ENCODE peak calls at places on chromosomes 7 and 10, in nine cellular contexts. One of them, this sample, is unnamed.

GRCh38 chr10:57638411-57638810 is 629.3 kb downstream of the IPMK start:
- DNase-seq in adrenal gland: no peak
- DNase-seq in D721Med: no peak
- DNase-seq in GM23338: no peak
- DNase-seq in CD4-positive, alpha-beta T cell: no peak
- DNase-seq in foreskin fibroblast: no peak
- DNase-seq in GM12865: no peak
- DNase-seq in CD8-positive, alpha-beta T cell: no peak
- DNase-seq in fibroblast of lung: no peak
- DNase-seq in this sample: no peak

GRCh38 chr10:43203491-43204393 is 63.1 kb downstream of the RASGEF1A start:
- DNase-seq in GM12865: peak; percentile 18
- DNase-seq in D721Med: peak; percentile 10
- DNase-seq in foreskin fibroblast: no peak
- DNase-seq in GM23338: peak; percentile 77
- DNase-seq in fibroblast of lung: no peak
- DNase-seq in adrenal gland: peak; percentile 21
- DNase-seq in CD4-positive, alpha-beta T cell: peak; percentile 37
- DNase-seq in CD8-positive, alpha-beta T cell: no peak
- DNase-seq in this sample: no peak

GRCh38 chr7:149422914-149423285 is 38.0 kb downstream of the ZNF777 start:
- DNase-seq in fibroblast of lung: no peak
- DNase-seq in CD8-positive, alpha-beta T cell: peak; percentile 8
- DNase-seq in foreskin fibroblast: no peak
- DNase-seq in CD4-positive, alpha-beta T cell: peak; percentile 53
- DNase-seq in adrenal gland: peak; percentile 39
- DNase-seq in GM12865: no peak
- DNase-seq in D721Med: no peak
- DNase-seq in GM23338: peak; percentile 49
- DNase-seq in this sample: no peak

GRCh38 chr7:28700084-28700483 is 258.0 kb downstream of the TRIL start:
- DNase-seq in CD4-positive, alpha-beta T cell: no peak
- DNase-seq in foreskin fibroblast: no peak
- DNase-seq in adrenal gland: no peak
- DNase-seq in CD8-positive, alpha-beta T cell: no peak
- DNase-seq in GM12865: no peak
- DNase-seq in GM23338: no peak
- DNase-seq in fibroblast of lung: no peak
- DNase-seq in D721Med: no peak
- DNase-seq in this sample: no peak

GRCh38 chr7:2038876-2039728 is 193.6 kb downstream of the MAD1L1 start:
- DNase-seq in D721Med: no peak
- DNase-seq in CD8-positive, alpha-beta T cell: no peak
- DNase-seq in GM12865: peak; percentile 36
- DNase-seq in CD4-positive, alpha-beta T cell: peak; percentile 14
- DNase-seq in GM23338: no peak
- DNase-seq in adrenal gland: no peak
- DNase-seq in fibroblast of lung: no peak
- DNase-seq in foreskin fibroblast: no peak
- DNase-seq in this sample: no peak

GRCh38 chr10:84605802-84606201 is 277.4 kb downstream of the CCSER2 start:
- DNase-seq in foreskin fibroblast: no peak
- DNase-seq in D721Med: no peak
- DNase-seq in GM12865: no peak
- DNase-seq in CD8-positive, alpha-beta T cell: no peak
- DNase-seq in CD4-positive, alpha-beta T cell: no peak
- DNase-seq in GM23338: no peak
- DNase-seq in adrenal gland: no peak
- DNase-seq in fibroblast of lung: no peak
- DNase-seq in this sample: no peak

GRCh38 chr7:128022631-128023532 is 8.4 kb downstream of the LRRC4 start:
- DNase-seq in D721Med: no peak
- DNase-seq in GM12865: no peak
- DNase-seq in CD8-positive, alpha-beta T cell: no peak
- DNase-seq in GM23338: no peak
- DNase-seq in foreskin fibroblast: peak; percentile 64
- DNase-seq in adrenal gland: no peak
- DNase-seq in fibroblast of lung: peak; percentile 66
- DNase-seq in CD4-positive, alpha-beta T cell: no peak
- DNase-seq in this sample: peak; percentile 69

GRCh38 chr10:105464961-105465360 is 823.9 kb downstream of the SORCS3 start:
- DNase-seq in D721Med: no peak
- DNase-seq in CD4-positive, alpha-beta T cell: no peak
- DNase-seq in GM23338: no peak
- DNase-seq in GM12865: no peak
- DNase-seq in foreskin fibroblast: no peak
- DNase-seq in CD8-positive, alpha-beta T cell: no peak
- DNase-seq in fibroblast of lung: no peak
- DNase-seq in adrenal gland: no peak
- DNase-seq in this sample: no peak

GRCh38 chr7:6026917-6027316 is 4.3 kb upstream of the ANKRD61 start:
- DNase-seq in D721Med: no peak
- DNase-seq in GM23338: no peak
- DNase-seq in fibroblast of lung: no peak
- DNase-seq in CD8-positive, alpha-beta T cell: no peak
- DNase-seq in GM12865: peak; percentile 26
- DNase-seq in foreskin fibroblast: no peak
- DNase-seq in adrenal gland: no peak
- DNase-seq in CD4-positive, alpha-beta T cell: no peak
- DNase-seq in this sample: no peak

GRCh38 chr10:109647627-109648026 is 275.7 kb downstream of the XPNPEP1 start:
- DNase-seq in CD4-positive, alpha-beta T cell: no peak
- DNase-seq in GM12865: no peak
- DNase-seq in adrenal gland: no peak
- DNase-seq in GM23338: peak; percentile 30
- DNase-seq in foreskin fibroblast: no peak
- DNase-seq in CD8-positive, alpha-beta T cell: no peak
- DNase-seq in D721Med: no peak
- DNase-seq in fibroblast of lung: no peak
- DNase-seq in this sample: no peak
- TF ChIP-seq CTCF in CD4-positive, alpha-beta T cell: no peak
- TF ChIP-seq CTCF in GM12865: peak; percentile 2
- TF ChIP-seq CTCF in adrenal gland: no peak
- TF ChIP-seq CTCF in GM23338: peak; percentile 50
- TF ChIP-seq CTCF in foreskin fibroblast: no peak
- TF ChIP-seq CTCF in CD8-positive, alpha-beta T cell: no peak
- TF ChIP-seq CTCF in D721Med: peak; percentile 20
- TF ChIP-seq CTCF in fibroblast of lung: no peak
- TF ChIP-seq CTCF in this sample: no peak

GRCh38 chr7:129332354-129333056 is 101.7 kb upstream of the STRIP2 start:
- DNase-seq in GM12865: no peak
- DNase-seq in adrenal gland: no peak
- DNase-seq in fibroblast of lung: peak; percentile 83
- DNase-seq in CD8-positive, alpha-beta T cell: no peak
- DNase-seq in foreskin fibroblast: peak; percentile 24
- DNase-seq in D721Med: no peak
- DNase-seq in GM23338: no peak
- DNase-seq in CD4-positive, alpha-beta T cell: no peak
- DNase-seq in this sample: peak; percentile 70

GRCh38 chr7:129338450-129338849 is 95.8 kb upstream of the STRIP2 start:
- DNase-seq in fibroblast of lung: no peak
- DNase-seq in adrenal gland: no peak
- DNase-seq in GM12865: no peak
- DNase-seq in foreskin fibroblast: no peak
- DNase-seq in CD8-positive, alpha-beta T cell: no peak
- DNase-seq in CD4-positive, alpha-beta T cell: no peak
- DNase-seq in D721Med: no peak
- DNase-seq in GM23338: no peak
- DNase-seq in this sample: no peak

GRCh38 chr7:129334473-129334872 is 99.8 kb upstream of the STRIP2 start:
- DNase-seq in CD4-positive, alpha-beta T cell: no peak
- DNase-seq in CD8-positive, alpha-beta T cell: no peak
- DNase-seq in adrenal gland: no peak
- DNase-seq in foreskin fibroblast: no peak
- DNase-seq in fibroblast of lung: no peak
- DNase-seq in GM12865: no peak
- DNase-seq in D721Med: no peak
- DNase-seq in GM23338: peak; percentile 45
- DNase-seq in this sample: no peak
- TF ChIP-seq CTCF in CD4-positive, alpha-beta T cell: no peak
- TF ChIP-seq CTCF in CD8-positive, alpha-beta T cell: no peak
- TF ChIP-seq CTCF in adrenal gland: no peak
- TF ChIP-seq CTCF in foreskin fibroblast: no peak
- TF ChIP-seq CTCF in fibroblast of lung: no peak
- TF ChIP-seq CTCF in GM12865: no peak
- TF ChIP-seq CTCF in D721Med: peak; percentile 9
- TF ChIP-seq CTCF in GM23338: peak; percentile 17
- TF ChIP-seq CTCF in this sample: no peak

GRCh38 chr7:141752634-141753033 is 11.3 kb upstream of the TAS2R3 start:
- DNase-seq in GM12865: no peak
- DNase-seq in CD4-positive, alpha-beta T cell: no peak
- DNase-seq in foreskin fibroblast: no peak
- DNase-seq in GM23338: peak; percentile 83
- DNase-seq in adrenal gland: no peak
- DNase-seq in CD8-positive, alpha-beta T cell: no peak
- DNase-seq in fibroblast of lung: peak; percentile 3
- DNase-seq in D721Med: no peak
- DNase-seq in this sample: no peak
- TF ChIP-seq CTCF in GM12865: peak; percentile 15
- TF ChIP-seq CTCF in CD4-positive, alpha-beta T cell: no peak
- TF ChIP-seq CTCF in foreskin fibroblast: no peak
- TF ChIP-seq CTCF in GM23338: peak; percentile 57
- TF ChIP-seq CTCF in adrenal gland: no peak
- TF ChIP-seq CTCF in CD8-positive, alpha-beta T cell: peak; percentile 37
- TF ChIP-seq CTCF in fibroblast of lung: peak; percentile 35
- TF ChIP-seq CTCF in D721Med: peak; percentile 31
- TF ChIP-seq CTCF in this sample: peak; percentile 11

GRCh38 chr10:14236341-14236740 is 94.4 kb downstream of the FRMD4A start:
- DNase-seq in D721Med: no peak
- DNase-seq in foreskin fibroblast: no peak
- DNase-seq in CD8-positive, alpha-beta T cell: no peak
- DNase-seq in fibroblast of lung: no peak
- DNase-seq in CD4-positive, alpha-beta T cell: no peak
- DNase-seq in GM12865: no peak
- DNase-seq in GM23338: no peak
- DNase-seq in adrenal gland: no peak
- DNase-seq in this sample: no peak

GRCh38 chr10:14241196-14241595 is 89.5 kb downstream of the FRMD4A start:
- DNase-seq in CD4-positive, alpha-beta T cell: no peak
- DNase-seq in fibroblast of lung: no peak
- DNase-seq in adrenal gland: no peak
- DNase-seq in GM12865: no peak
- DNase-seq in CD8-positive, alpha-beta T cell: no peak
- DNase-seq in GM23338: no peak
- DNase-seq in D721Med: no peak
- DNase-seq in foreskin fibroblast: no peak
- DNase-seq in this sample: no peak

GRCh38 chr10:14244801-14245211 is 85.9 kb downstream of the FRMD4A start:
- DNase-seq in fibroblast of lung: peak; percentile 39
- DNase-seq in CD4-positive, alpha-beta T cell: no peak
- DNase-seq in adrenal gland: no peak
- DNase-seq in D721Med: no peak
- DNase-seq in GM23338: no peak
- DNase-seq in GM12865: no peak
- DNase-seq in CD8-positive, alpha-beta T cell: no peak
- DNase-seq in foreskin fibroblast: peak; percentile 6
- DNase-seq in this sample: no peak

GRCh38 chr10:14244147-14244546 is 86.6 kb downstream of the FRMD4A start:
- DNase-seq in CD4-positive, alpha-beta T cell: no peak
- DNase-seq in adrenal gland: no peak
- DNase-seq in foreskin fibroblast: no peak
- DNase-seq in GM12865: no peak
- DNase-seq in D721Med: no peak
- DNase-seq in fibroblast of lung: peak; percentile 6
- DNase-seq in CD8-positive, alpha-beta T cell: no peak
- DNase-seq in GM23338: peak; percentile 73
- DNase-seq in this sample: no peak

GRCh38 chr10:14240253-14241189 is 90.2 kb downstream of the FRMD4A start:
- DNase-seq in D721Med: no peak
- DNase-seq in CD8-positive, alpha-beta T cell: no peak
- DNase-seq in GM12865: peak; percentile 13
- DNase-seq in adrenal gland: no peak
- DNase-seq in fibroblast of lung: peak; percentile 8
- DNase-seq in foreskin fibroblast: no peak
- DNase-seq in CD4-positive, alpha-beta T cell: no peak
- DNase-seq in GM23338: peak; percentile 66
- DNase-seq in this sample: no peak
- TF ChIP-seq CTCF in D721Med: peak; percentile 9
- TF ChIP-seq CTCF in CD8-positive, alpha-beta T cell: no peak
- TF ChIP-seq CTCF in GM12865: no peak
- TF ChIP-seq CTCF in adrenal gland: no peak
- TF ChIP-seq CTCF in fibroblast of lung: no peak
- TF ChIP-seq CTCF in foreskin fibroblast: no peak
- TF ChIP-seq CTCF in CD4-positive, alpha-beta T cell: no peak
- TF ChIP-seq CTCF in GM23338: peak; percentile 57
- TF ChIP-seq CTCF in this sample: no peak

GRCh38 chr7:30770936-30771858 is at the start of gene MINDY4:
- DNase-seq in fibroblast of lung: peak; percentile 81
- DNase-seq in D721Med: peak; percentile 85
- DNase-seq in GM23338: peak; percentile 93
- DNase-seq in GM12865: peak; percentile 85
- DNase-seq in CD4-positive, alpha-beta T cell: peak; percentile 70
- DNase-seq in CD8-positive, alpha-beta T cell: peak; percentile 49
- DNase-seq in adrenal gland: peak; percentile 89
- DNase-seq in foreskin fibroblast: peak; percentile 86
- DNase-seq in this sample: peak; percentile 54
- TF ChIP-seq CTCF in fibroblast of lung: peak; percentile 22
- TF ChIP-seq CTCF in D721Med: no peak
- TF ChIP-seq CTCF in GM23338: no peak
- TF ChIP-seq CTCF in GM12865: no peak
- TF ChIP-seq CTCF in CD4-positive, alpha-beta T cell: no peak
- TF ChIP-seq CTCF in CD8-positive, alpha-beta T cell: no peak
- TF ChIP-seq CTCF in adrenal gland: no peak
- TF ChIP-seq CTCF in foreskin fibroblast: no peak
- TF ChIP-seq CTCF in this sample: no peak

DNA sequence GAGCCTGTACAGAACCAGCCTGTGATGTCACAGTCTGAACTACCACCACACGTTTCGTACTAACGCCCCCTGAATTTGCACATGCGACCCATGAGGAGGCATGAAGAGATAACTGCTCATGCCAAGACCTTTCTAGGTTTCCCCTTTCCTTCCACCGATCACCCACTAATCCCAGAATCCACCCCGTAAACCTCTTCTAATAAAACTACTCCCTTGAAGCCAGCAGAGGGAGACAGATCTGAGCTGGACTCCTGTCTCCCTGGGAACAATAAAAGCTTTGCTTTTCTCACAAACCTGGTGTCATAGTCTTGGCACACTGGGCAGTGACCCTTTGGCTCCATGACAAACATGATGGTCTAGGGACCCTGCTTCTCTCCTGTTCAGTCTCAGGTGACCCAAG is 144.5 kb downstream of the FRMD4A start:
- DNase-seq in GM12865: peak; percentile 37
- DNase-seq in GM23338: peak; percentile 58
- DNase-seq in D721Med: no peak
- DNase-seq in adrenal gland: no peak
- DNase-seq in fibroblast of lung: no peak
- DNase-seq in CD8-positive, alpha-beta T cell: no peak
- DNase-seq in CD4-positive, alpha-beta T cell: no peak
- DNase-seq in foreskin fibroblast: no peak
- DNase-seq in this sample: no peak
- TF ChIP-seq CTCF in GM12865: peak; percentile 46
- TF ChIP-seq CTCF in GM23338: peak; percentile 66
- TF ChIP-seq CTCF in D721Med: no peak
- TF ChIP-seq CTCF in adrenal gland: no peak
- TF ChIP-seq CTCF in fibroblast of lung: peak; percentile 37
- TF ChIP-seq CTCF in CD8-positive, alpha-beta T cell: no peak
- TF ChIP-seq CTCF in CD4-positive, alpha-beta T cell: no peak
- TF ChIP-seq CTCF in foreskin fibroblast: peak; percentile 15
- TF ChIP-seq CTCF in this sample: peak; percentile 2

GRCh38 chr10:69802424-69803161 is 887 bp downstream of the COL13A1 start:
- DNase-seq in GM23338: peak; percentile 61
- DNase-seq in foreskin fibroblast: peak; percentile 67
- DNase-seq in CD4-positive, alpha-beta T cell: no peak
- DNase-seq in D721Med: no peak
- DNase-seq in adrenal gland: no peak
- DNase-seq in fibroblast of lung: peak; percentile 60
- DNase-seq in CD8-positive, alpha-beta T cell: no peak
- DNase-seq in GM12865: no peak
- DNase-seq in this sample: no peak
- TF ChIP-seq CTCF in GM23338: peak; percentile 0
- TF ChIP-seq CTCF in foreskin fibroblast: peak; percentile 18
- TF ChIP-seq CTCF in CD4-positive, alpha-beta T cell: no peak
- TF ChIP-seq CTCF in D721Med: no peak
- TF ChIP-seq CTCF in adrenal gland: no peak
- TF ChIP-seq CTCF in fibroblast of lung: peak; percentile 20
- TF ChIP-seq CTCF in CD8-positive, alpha-beta T cell: no peak
- TF ChIP-seq CTCF in GM12865: no peak
- TF ChIP-seq CTCF in this sample: peak; percentile 22